ENCODE peak calls at places on chromosomes 7 and 10, in six cellular contexts. L is SK-N-SH, B is stomach, S is tibial nerve, V is sigmoid colon, G is HepG2. J is an unnamed sample.

GRCh38 chr7:100396421-100396982 is 23.2 kb downstream of the PILRA start:
- DNase-seq in L (no peak), B (no peak), S (no peak), V (no peak), G (no peak), J (no peak)

GRCh38 chr10:43931308-43931930 is 282.7 kb upstream of the ZNF32 start:
- DNase-seq in L (no peak), B (no peak), S (no peak), V (no peak), G (no peak), J (no peak)

GRCh38 chr7:113349339-113349738 is 231.0 kb upstream of the SMIM30 start:
- DNase-seq in L (no peak), B (no peak), S (no peak), V (no peak), G (no peak), J (no peak)

GRCh38 chr10:90958781-90959180 is 37.9 kb upstream of the ANKRD1 start:
- DNase-seq in L (no peak), B (no peak), S (no peak), V (no peak), G (no peak), J (no peak)

GRCh38 chr7:468141-468540 is 51.5 kb downstream of the PDGFA start:
- DNase-seq in L (no peak), B (no peak), S (no peak), V (no peak), G (no peak), J (no peak)

GRCh38 chr7:13979671-13980438 is 9.6 kb downstream of the ETV1 start:
- DNase-seq in L (no peak), B (no peak), S (no peak), V (no peak), G (no peak), J (no peak)

GRCh38 chr10:49116509-49117365 is 1.4 kb upstream of the VSTM4 start:
- DNase-seq in L (no peak), B (no peak), S (no peak), V (no peak), G (no peak), J (no peak)

GRCh38 chr7:37920619-37921339 is at the start of gene EPDR1:
- DNase-seq in L (peak; percentile 89), B (no peak), S (peak; percentile 29), V (peak; percentile 73), G (peak; percentile 74), J (no peak)

GRCh38 chr10:109115179-109115578 is 808.1 kb downstream of the XPNPEP1 start:
- DNase-seq in L (no peak), B (no peak), S (no peak), V (no peak), G (no peak), J (no peak)

GRCh38 chr7:140604076-140604475 is 36.5 kb downstream of the DENND2A start:
- DNase-seq in L (no peak), B (no peak), S (no peak), V (no peak), G (no peak), J (no peak)

GRCh38 chr10:49592726-49593563 is 17.2 kb upstream of the SLC18A3 start:
- DNase-seq in L (peak; percentile 79), B (peak; percentile 56), S (peak; percentile 44), V (no peak), G (peak; percentile 53), J (peak; percentile 91)

GRCh38 chr10:29688230-29688634 is 53.5 kb upstream of the SVIL start:
- DNase-seq in L (peak; percentile 47), B (no peak), S (no peak), V (no peak), G (no peak), J (no peak)

GRCh38 chr10:86345296-86346168 is 21.1 kb downstream of the GRID1 start:
- DNase-seq in L (no peak), B (no peak), S (no peak), V (peak; percentile 53), G (no peak), J (no peak)

GRCh38 chr10:77836299-77836820 is 90.2 kb downstream of the DLG5 start:
- DNase-seq in L (no peak), B (peak; percentile 57), S (peak; percentile 46), V (no peak), G (no peak), J (no peak)

GRCh38 chr7:137146012-137146455 is 197.5 kb downstream of the PTN start:
- DNase-seq in L (no peak), B (no peak), S (no peak), V (no peak), G (no peak), J (no peak)

GRCh38 chr10:7408003-7408493 is 2.8 kb downstream of the SFMBT2 start:
- DNase-seq in L (no peak), B (no peak), S (no peak), V (peak; percentile 80), G (no peak), J (no peak)

GRCh38 chr7:5528815-5529442 is 105.3 kb upstream of the TNRC18 start:
- DNase-seq in L (no peak), B (no peak), S (no peak), V (peak; percentile 84), G (no peak), J (no peak)

GRCh38 chr10:92490387-92490786 is 83.5 kb downstream of the IDE start:
- DNase-seq in L (no peak), B (no peak), S (no peak), V (no peak), G (no peak), J (no peak)

GRCh38 chr10:208616-209015 is 73.4 kb downstream of the ZMYND11 start:
- DNase-seq in L (no peak), B (no peak), S (no peak), V (no peak), G (no peak), J (no peak)

GRCh38 chr10:113471241-113471996 is 81.4 kb upstream of the HABP2 start:
- DNase-seq in L (no peak), B (no peak), S (no peak), V (no peak), G (no peak), J (peak; percentile 80)

GRCh38 chr10:62710182-62710581 is 94.3 kb upstream of the ADO start:
- DNase-seq in L (no peak), B (no peak), S (no peak), V (no peak), G (no peak), J (no peak)

GRCh38 chr7:15889501-15889900 is 203.0 kb upstream of the MEOX2 start:
- DNase-seq in L (peak; percentile 6), B (no peak), S (peak; percentile 38), V (no peak), G (no peak), J (no peak)

GRCh38 chr7:932651-932975 is 21.9 kb downstream of the ADAP1 start:
- DNase-seq in L (no peak), B (no peak), S (no peak), V (no peak), G (no peak), J (no peak)

DNA sequence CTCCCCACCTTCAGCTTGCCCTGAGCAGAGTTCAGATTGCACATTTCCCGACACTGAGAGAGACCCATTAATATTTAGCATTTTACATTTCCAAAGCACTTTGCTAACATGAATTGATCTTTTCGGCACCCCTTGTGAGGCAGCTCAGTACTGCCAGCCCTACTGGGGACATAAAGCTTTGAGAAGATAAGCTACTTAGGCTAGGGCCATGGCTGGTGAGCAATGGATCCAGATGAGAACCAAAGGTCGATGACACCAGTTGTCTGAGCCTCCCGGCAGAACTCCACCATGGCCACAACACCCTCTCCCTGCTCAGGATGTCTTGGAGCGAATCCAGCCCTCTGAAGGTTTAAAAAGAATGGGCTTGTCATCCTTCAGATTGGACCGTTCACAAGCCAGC is 19.1 kb upstream of the R3HCC1L start:
- DNase-seq in L (no peak), B (no peak), S (no peak), V (no peak), G (no peak), J (no peak)
- H3K27me3 ChIP-seq in L (peaks cover 14% of the 10 kb centered on the region), B (no peaks in the 10 kb centered on the region), S (peaks cover 14% of the 10 kb centered on the region), V (no peaks in the 10 kb centered on the region), G (peaks cover 31% of the 10 kb centered on the region), J (no peaks in the 10 kb centered on the region)

DNA sequence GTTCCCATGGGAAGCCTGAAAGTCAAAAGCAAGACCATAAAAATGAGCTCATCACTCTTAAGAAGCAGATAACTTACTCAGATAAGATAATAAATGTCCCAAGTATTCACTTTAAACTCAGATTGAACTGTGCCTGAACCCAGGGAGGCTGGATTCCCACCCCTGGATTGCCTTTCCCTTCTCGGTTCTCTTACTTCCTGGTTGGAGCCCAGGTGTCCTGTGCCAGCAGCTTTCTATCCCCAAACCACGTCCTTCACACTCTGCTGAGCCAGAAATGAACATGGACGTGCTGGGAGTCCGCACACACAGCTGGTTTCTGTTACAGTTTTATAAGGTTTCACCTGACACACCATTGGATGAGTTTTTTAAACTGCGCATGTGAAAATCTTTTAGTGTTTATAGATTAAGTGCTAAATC is 636.2 kb upstream of the IGFBP3 start:
- DNase-seq in L (no peak), B (no peak), S (no peak), V (peak; percentile 84), G (no peak), J (no peak)
- TF ChIP-seq EP300 in L (no peak), B (no peak), S (no peak), V (peak; percentile 83), G (no peak), J (no peak)

GRCh38 chr7:2814186-2814530 is 29.9 kb downstream of the GNA12 start:
- DNase-seq in L (no peak), B (peak; percentile 14), S (no peak), V (peak; percentile 55), G (no peak), J (no peak)

GRCh38 chr7:2817456-2817855 is 26.7 kb downstream of the GNA12 start:
- DNase-seq in L (no peak), B (no peak), S (no peak), V (peak; percentile 41), G (peak; percentile 64), J (no peak)

GRCh38 chr7:2814682-2815522 is 29.2 kb downstream of the GNA12 start:
- DNase-seq in L (no peak), B (peak; percentile 20), S (no peak), V (peak; percentile 60), G (no peak), J (no peak)

GRCh38 chr7:2813350-2814185 is 30.5 kb downstream of the GNA12 start:
- DNase-seq in L (no peak), B (peak; percentile 17), S (no peak), V (peak; percentile 46), G (no peak), J (no peak)

DNA sequence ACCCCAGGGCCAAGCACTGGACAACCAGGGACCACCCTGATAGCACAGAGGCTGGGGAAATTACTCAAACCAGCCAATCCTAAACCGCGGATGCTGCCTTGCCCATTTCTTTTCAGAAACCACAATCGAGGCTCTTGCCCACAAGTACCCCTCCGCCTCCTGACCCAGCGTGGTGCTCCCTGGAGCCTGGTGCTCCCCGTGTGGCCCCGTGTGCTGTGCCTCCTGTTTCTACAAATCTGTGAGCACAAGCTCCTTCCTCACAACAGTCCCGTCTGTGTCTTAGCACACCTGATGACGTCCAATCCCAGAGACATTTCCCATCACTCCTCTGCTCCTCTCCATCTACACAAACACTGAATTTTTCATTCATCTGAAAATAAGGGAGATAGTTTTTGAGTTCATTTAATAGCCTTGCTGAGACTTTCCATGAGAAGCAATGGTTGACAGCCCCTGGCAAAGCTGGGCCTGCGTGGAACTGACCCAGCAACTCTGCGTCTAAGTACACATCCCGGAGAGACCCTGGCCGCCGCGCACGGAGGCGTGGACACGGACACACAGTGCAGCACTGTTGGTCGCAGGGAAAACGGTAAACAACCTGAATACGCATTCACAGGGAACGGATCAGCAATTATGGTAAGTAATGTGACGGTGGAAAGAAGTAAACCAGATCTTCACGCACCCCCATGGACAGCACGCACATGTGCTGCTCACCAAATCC is 28.4 kb downstream of the GNA12 start:
- DNase-seq in L (no peak), B (no peak), S (no peak), V (peak; percentile 56), G (no peak), J (no peak)
- H3K4me1 ChIP-seq in L (peaks cover 3% of the 10 kb centered on the region), B (peaks cover 39% of the 10 kb centered on the region), S (peaks cover 52% of the 10 kb centered on the region), V (peaks cover 45% of the 10 kb centered on the region), G (peaks cover 82% of the 10 kb centered on the region), J (peaks cover 74% of the 10 kb centered on the region)

GRCh38 chr10:71395621-71396020 is 1.1 kb upstream of the CDH23 start:
- DNase-seq in L (peak; percentile 49), B (no peak), S (no peak), V (no peak), G (no peak), J (no peak)
- H3K27me3 ChIP-seq in L (peaks cover 48% of the 10 kb centered on the region), B (peaks cover 5% of the 10 kb centered on the region), S (peaks cover 17% of the 10 kb centered on the region), V (peaks cover 18% of the 10 kb centered on the region), G (peaks cover 52% of the 10 kb centered on the region), J (no peaks in the 10 kb centered on the region)

J was measured in esophagus muscularis mucosa.